ENCODE peak calls at places on chromosomes 6 and 20, in five cellular contexts. One of them, this sample, is unnamed.

GRCh38 chr6:157272866-157273755 is 50.2 kb downstream of the TMEM242 start:
- DNase-seq in amniotic stem cell: no peak
- DNase-seq in cardiac fibroblast: no peak
- DNase-seq in NCI-H748 treated with DMSO at 0.1 percent for 48 hours: no peak
- DNase-seq in kidney glomerular epithelial cell: no peak
- DNase-seq in this sample: no peak

GRCh38 chr6:107624050-107624449 is 134.1 kb downstream of the SOBP start:
- DNase-seq in cardiac fibroblast: no peak
- DNase-seq in kidney glomerular epithelial cell: no peak
- DNase-seq in amniotic stem cell: no peak
- DNase-seq in NCI-H748 treated with DMSO at 0.1 percent for 48 hours: no peak
- DNase-seq in this sample: no peak

GRCh38 chr6:7696061-7696460 is 29.8 kb upstream of the BMP6 start:
- DNase-seq in NCI-H748 treated with DMSO at 0.1 percent for 48 hours: no peak
- DNase-seq in cardiac fibroblast: no peak
- DNase-seq in kidney glomerular epithelial cell: no peak
- DNase-seq in amniotic stem cell: no peak
- DNase-seq in this sample: no peak

GRCh38 chr6:137853569-137854213 is 13.4 kb upstream of the TNFAIP3 start:
- DNase-seq in NCI-H748 treated with DMSO at 0.1 percent for 48 hours: no peak
- DNase-seq in cardiac fibroblast: no peak
- DNase-seq in amniotic stem cell: no peak
- DNase-seq in kidney glomerular epithelial cell: no peak
- DNase-seq in this sample: no peak

GRCh38 chr6:169342655-169343054 is 89.0 kb upstream of the THBS2 start:
- DNase-seq in kidney glomerular epithelial cell: peak; percentile 4
- DNase-seq in NCI-H748 treated with DMSO at 0.1 percent for 48 hours: no peak
- DNase-seq in cardiac fibroblast: no peak
- DNase-seq in amniotic stem cell: no peak
- DNase-seq in this sample: no peak

GRCh38 chr6:79257381-79258205 is 23.1 kb upstream of the HMGN3 start:
- DNase-seq in NCI-H748 treated with DMSO at 0.1 percent for 48 hours: no peak
- DNase-seq in cardiac fibroblast: peak; percentile 62
- DNase-seq in kidney glomerular epithelial cell: peak; percentile 8
- DNase-seq in amniotic stem cell: no peak
- DNase-seq in this sample: peak; percentile 69

GRCh38 chr20:56111951-56112730 is 106.8 kb upstream of the CBLN4 start:
- DNase-seq in kidney glomerular epithelial cell: no peak
- DNase-seq in amniotic stem cell: no peak
- DNase-seq in cardiac fibroblast: no peak
- DNase-seq in NCI-H748 treated with DMSO at 0.1 percent for 48 hours: no peak
- DNase-seq in this sample: no peak

GRCh38 chr20:38145094-38146075 is 19.7 kb downstream of the TGM2 start:
- DNase-seq in cardiac fibroblast: no peak
- DNase-seq in amniotic stem cell: no peak
- DNase-seq in kidney glomerular epithelial cell: peak; percentile 23
- DNase-seq in NCI-H748 treated with DMSO at 0.1 percent for 48 hours: no peak
- DNase-seq in this sample: peak; percentile 72

GRCh38 chr6:54899986-54900385 is 53.4 kb downstream of the FAM83B start:
- DNase-seq in cardiac fibroblast: no peak
- DNase-seq in kidney glomerular epithelial cell: no peak
- DNase-seq in NCI-H748 treated with DMSO at 0.1 percent for 48 hours: no peak
- DNase-seq in amniotic stem cell: no peak
- DNase-seq in this sample: no peak

GRCh38 chr6:136095961-136096360 is 154.2 kb downstream of the MTFR2 start:
- DNase-seq in NCI-H748 treated with DMSO at 0.1 percent for 48 hours: no peak
- DNase-seq in kidney glomerular epithelial cell: no peak
- DNase-seq in amniotic stem cell: no peak
- DNase-seq in cardiac fibroblast: peak; percentile 93
- DNase-seq in this sample: no peak

GRCh38 chr6:170291271-170292110 is 613 bp upstream of the DLL1 start:
- DNase-seq in kidney glomerular epithelial cell: no peak
- DNase-seq in cardiac fibroblast: peak; percentile 38
- DNase-seq in NCI-H748 treated with DMSO at 0.1 percent for 48 hours: peak; percentile 84
- DNase-seq in amniotic stem cell: no peak
- DNase-seq in this sample: no peak

GRCh38 chr6:85287654-85288053 is 162.2 kb upstream of the NT5E start:
- DNase-seq in NCI-H748 treated with DMSO at 0.1 percent for 48 hours: no peak
- DNase-seq in kidney glomerular epithelial cell: no peak
- DNase-seq in amniotic stem cell: no peak
- DNase-seq in cardiac fibroblast: no peak
- DNase-seq in this sample: no peak

GRCh38 chr20:62891111-62891510 is 29.5 kb upstream of the TCFL5 start:
- DNase-seq in amniotic stem cell: no peak
- DNase-seq in NCI-H748 treated with DMSO at 0.1 percent for 48 hours: no peak
- DNase-seq in kidney glomerular epithelial cell: no peak
- DNase-seq in cardiac fibroblast: no peak
- DNase-seq in this sample: no peak

GRCh38 chr6:137637161-137637560 is 143.0 kb upstream of the OLIG3 start:
- DNase-seq in NCI-H748 treated with DMSO at 0.1 percent for 48 hours: no peak
- DNase-seq in amniotic stem cell: peak; percentile 63
- DNase-seq in cardiac fibroblast: peak; percentile 98
- DNase-seq in kidney glomerular epithelial cell: peak; percentile 96
- DNase-seq in this sample: peak; percentile 100

GRCh38 chr6:31945507-31946369 is at the start of gene CFB:
- DNase-seq in amniotic stem cell: peak; percentile 68
- DNase-seq in kidney glomerular epithelial cell: peak; percentile 83
- DNase-seq in cardiac fibroblast: peak; percentile 92
- DNase-seq in NCI-H748 treated with DMSO at 0.1 percent for 48 hours: no peak
- DNase-seq in this sample: peak; percentile 89

GRCh38 chr6:42047220-42047590 is 3.1 kb upstream of the TAF8 start:
- DNase-seq in kidney glomerular epithelial cell: no peak
- DNase-seq in cardiac fibroblast: no peak
- DNase-seq in NCI-H748 treated with DMSO at 0.1 percent for 48 hours: no peak
- DNase-seq in amniotic stem cell: no peak
- DNase-seq in this sample: no peak

GRCh38 chr6:24632573-24632972 is 13.4 kb downstream of the KIAA0319 start:
- DNase-seq in amniotic stem cell: no peak
- DNase-seq in kidney glomerular epithelial cell: no peak
- DNase-seq in NCI-H748 treated with DMSO at 0.1 percent for 48 hours: no peak
- DNase-seq in cardiac fibroblast: no peak
- DNase-seq in this sample: no peak

GRCh38 chr20:35907017-35907685 is 47.2 kb downstream of the SCAND1 start:
- DNase-seq in NCI-H748 treated with DMSO at 0.1 percent for 48 hours: peak; percentile 5
- DNase-seq in kidney glomerular epithelial cell: no peak
- DNase-seq in amniotic stem cell: no peak
- DNase-seq in cardiac fibroblast: peak; percentile 35
- DNase-seq in this sample: no peak

GRCh38 chr6:69285054-69285453 is 511.8 kb downstream of the LMBRD1 start:
- DNase-seq in kidney glomerular epithelial cell: no peak
- DNase-seq in cardiac fibroblast: no peak
- DNase-seq in NCI-H748 treated with DMSO at 0.1 percent for 48 hours: no peak
- DNase-seq in amniotic stem cell: no peak
- DNase-seq in this sample: no peak

This sample was measured in renal cortical epithelial cell.